ENCODE peak calls at places on chromosomes 1 and 21, in six cellular contexts. Q, I, L, E, G and P are unnamed samples.
A peak's percentile ranks its signal among the peaks of the same experiment; 100 is the strongest.

GRCh38 chr1:81800741-81801031 is at the start of gene ADGRL2:
- DNase-seq in Q (no peak), I (no peak), L (no peak), E (no peak), G (no peak), P (peak; percentile 73)

GRCh38 chr1:172638885-172639831 is 19.7 kb upstream of the FASLG start:
- DNase-seq in Q (no peak), I (peak; percentile 76), L (peak; percentile 53), E (peak; percentile 99), G (peak; percentile 72), P (no peak)

GRCh38 chr21:17416139-17416538 is 96.7 kb upstream of the CXADR start:
- DNase-seq in Q (no peak), I (no peak), L (peak; percentile 80), E (peak; percentile 84), G (no peak), P (no peak)

GRCh38 chr1:162732566-162733335 is 57.8 kb upstream of the HSD17B7 start:
- DNase-seq in Q (no peak), I (no peak), L (peak; percentile 63), E (no peak), G (no peak), P (no peak)

GRCh38 chr1:248752119-248752931 is 3.2 kb downstream of the LYPD8 start:
- DNase-seq in Q (peak; percentile 30), I (no peak), L (no peak), E (no peak), G (no peak), P (peak; percentile 42)

GRCh38 chr21:46150491-46151121 is 4.8 kb downstream of the FTCD start:
- DNase-seq in Q (no peak), I (no peak), L (no peak), E (no peak), G (no peak), P (peak; percentile 57)

GRCh38 chr1:108000620-108001105 is 35.7 kb upstream of the VAV3 start:
- DNase-seq in Q (no peak), I (no peak), L (peak; percentile 95), E (peak; percentile 24), G (peak; percentile 57), P (no peak)

GRCh38 chr1:3126756-3127718 is 58.0 kb downstream of the PRDM16 start:
- DNase-seq in Q (no peak), I (no peak), L (peak; percentile 0), E (no peak), G (no peak), P (no peak)

GRCh38 chr1:29518183-29518835 is 282.0 kb downstream of the PTPRU start:
- DNase-seq in Q (no peak), I (no peak), L (no peak), E (no peak), G (peak; percentile 26), P (peak; percentile 50)

DNA sequence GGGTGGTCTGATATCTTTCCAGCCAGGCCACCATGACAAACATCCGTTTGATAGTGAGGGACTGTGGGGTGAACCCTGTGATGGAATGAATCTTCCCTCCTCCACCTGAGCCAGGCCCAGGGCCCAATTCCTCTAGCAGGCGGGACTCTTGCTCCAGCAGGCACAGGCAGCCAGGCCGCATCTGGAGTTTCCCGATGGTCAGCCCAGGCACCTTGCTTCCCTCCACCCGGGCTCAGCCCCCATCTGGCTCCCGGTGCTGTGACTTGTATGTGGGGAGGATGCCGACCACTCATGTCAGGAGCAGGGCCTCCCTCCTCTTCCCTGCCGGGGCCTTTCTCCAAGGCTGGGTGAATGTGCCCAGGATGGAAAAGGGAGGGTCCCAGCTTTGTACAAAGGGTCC is 21.0 kb downstream of the KCNAB2 start:
- DNase-seq in Q (no peak), I (no peak), L (no peak), E (no peak), G (no peak), P (no peak)
- H3K27me3 ChIP-seq in Q (no peaks in the 10 kb centered on the region), I (no peaks in the 10 kb centered on the region), L (no peaks in the 10 kb centered on the region), E (peaks cover 10% of the 10 kb centered on the region), G (no peaks in the 10 kb centered on the region), P (no peaks in the 10 kb centered on the region)

GRCh38 chr1:10716840-10717239 is 79.6 kb downstream of the CASZ1 start:
- DNase-seq in Q (no peak), I (no peak), L (no peak), E (no peak), G (no peak), P (no peak)
- H3K4me3 ChIP-seq in Q (no peak overlapping the region), I (no peak overlapping the region), L (no peak overlapping the region), E (no peak overlapping the region), G (no peak overlapping the region), P (no peak overlapping the region)

GRCh38 chr21:29546071-29546470 is 247.3 kb downstream of the BACH1 start:
- DNase-seq in Q (no peak), I (no peak), L (no peak), E (peak; percentile 22), G (no peak), P (no peak)
- H3K27me3 ChIP-seq in Q (no peaks in the 10 kb centered on the region), I (no peaks in the 10 kb centered on the region), L (no peaks in the 10 kb centered on the region), E (no peaks in the 10 kb centered on the region), G (no peaks in the 10 kb centered on the region), P (no peaks in the 10 kb centered on the region)

GRCh38 chr1:21262282-21263051 is 27.8 kb downstream of the ECE1 start:
- DNase-seq in Q (peak; percentile 26), I (peak; percentile 75), L (peak; percentile 96), E (peak; percentile 95), G (peak; percentile 82), P (no peak)
- H3K4me3 ChIP-seq in Q (no peak overlapping the region), I (no peak overlapping the region), L (no peak overlapping the region), E (no peak overlapping the region), G (no peak overlapping the region), P (no peak overlapping the region)

DNA sequence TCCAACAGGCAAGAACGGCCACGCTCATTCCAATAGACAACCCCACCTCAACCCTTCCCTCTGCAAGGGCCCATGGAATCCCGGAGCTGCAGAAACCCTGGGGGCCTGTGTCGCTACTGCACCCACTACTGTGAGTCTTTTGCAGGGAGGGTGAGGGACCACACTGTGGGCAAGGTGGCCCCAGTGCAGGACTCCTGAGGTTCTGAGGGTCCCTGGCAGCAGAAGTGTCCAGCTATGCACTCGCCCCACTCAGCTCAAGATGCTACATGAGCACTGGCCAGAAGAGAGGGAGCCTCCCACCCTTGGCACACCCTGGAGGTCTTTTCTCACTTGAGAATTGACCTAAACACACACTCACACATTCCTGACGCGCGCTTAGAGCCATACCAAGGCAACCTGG is 2.1 kb upstream of the PAX7 start:
- DNase-seq in Q (no peak), I (no peak), L (no peak), E (no peak), G (no peak), P (no peak)
- H3K27me3 ChIP-seq in Q (peaks cover 82% of the 10 kb centered on the region), I (peaks cover 43% of the 10 kb centered on the region), L (peaks cover 26% of the 10 kb centered on the region), E (peaks cover 55% of the 10 kb centered on the region), G (peaks cover 79% of the 10 kb centered on the region), P (peaks cover 100% of the 10 kb centered on the region)

GRCh38 chr1:154352245-154352580 is 26.9 kb downstream of the ATP8B2 start:
- DNase-seq in Q (no peak), I (no peak), L (no peak), E (no peak), G (no peak), P (no peak)

GRCh38 chr1:154353966-154354365 is 28.6 kb downstream of the ATP8B2 start:
- DNase-seq in Q (no peak), I (no peak), L (no peak), E (no peak), G (no peak), P (no peak)

GRCh38 chr1:154351363-154352068 is 26.2 kb downstream of the ATP8B2 start:
- DNase-seq in Q (no peak), I (no peak), L (no peak), E (no peak), G (no peak), P (no peak)

GRCh38 chr1:154352581-154353459 is 27.5 kb downstream of the ATP8B2 start:
- DNase-seq in Q (peak; percentile 64), I (no peak), L (peak; percentile 65), E (peak; percentile 31), G (peak; percentile 58), P (peak; percentile 83)

GRCh38 chr1:154353460-154353904 is 28.2 kb downstream of the ATP8B2 start:
- DNase-seq in Q (no peak), I (no peak), L (peak; percentile 63), E (peak; percentile 54), G (no peak), P (no peak)
- H3K4me3 ChIP-seq in Q (peak overlapping the region; percentile 29), I (peak overlapping the region; percentile 37), L (peak overlapping the region; percentile 4), E (no peak overlapping the region), G (no peak overlapping the region), P (peak overlapping the region; percentile 45)

DNA sequence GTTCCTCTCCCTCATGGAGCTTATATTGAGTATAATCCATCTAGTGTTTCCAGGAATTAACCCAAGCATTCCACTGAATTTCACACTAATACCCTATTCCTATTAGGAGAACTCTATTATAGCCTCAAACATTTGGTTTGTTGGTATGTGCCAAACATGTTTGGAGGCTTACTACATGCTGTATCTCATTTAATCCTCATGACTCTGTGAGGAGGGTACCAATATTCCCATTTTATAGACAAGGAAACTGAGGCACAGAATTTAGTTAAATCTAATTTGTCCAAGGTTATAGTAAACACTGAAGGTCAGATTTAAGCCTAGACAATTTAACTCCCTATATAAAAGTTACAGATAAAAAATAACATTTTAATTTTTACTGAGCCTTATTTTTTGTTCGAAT is 9.1 kb downstream of the FLVCR1 start:
- DNase-seq in Q (no peak), I (no peak), L (no peak), E (no peak), G (no peak), P (no peak)
- H3K27me3 ChIP-seq in Q (no peaks in the 10 kb centered on the region), I (no peaks in the 10 kb centered on the region), L (no peaks in the 10 kb centered on the region), E (no peaks in the 10 kb centered on the region), G (no peaks in the 10 kb centered on the region), P (no peaks in the 10 kb centered on the region)

DNA sequence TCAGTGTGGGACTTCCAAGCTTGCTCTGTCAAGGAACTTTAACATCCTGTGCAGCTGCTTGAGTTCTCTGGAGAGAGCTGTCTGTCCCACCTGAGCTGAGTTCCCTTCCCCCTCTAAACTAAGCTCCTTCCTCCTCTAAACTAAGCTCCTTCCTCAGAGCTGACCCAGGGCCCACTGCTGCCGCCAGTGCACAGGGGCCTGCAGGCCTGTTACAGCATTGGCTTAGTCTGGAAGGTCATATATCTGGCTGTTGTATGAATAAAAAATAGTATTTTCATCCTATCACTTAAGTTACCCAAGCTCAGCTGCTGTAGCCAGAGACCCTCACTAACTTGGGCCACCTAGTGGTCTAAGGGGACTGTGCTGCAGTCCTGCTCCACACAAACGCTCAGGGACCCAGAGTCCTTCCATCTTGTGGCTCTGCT is 71.1 kb upstream of the GCLM start:
- DNase-seq in Q (peak; percentile 31), I (no peak), L (no peak), E (no peak), G (no peak), P (no peak)
- H3K4me3 ChIP-seq in Q (no peak overlapping the region), I (no peak overlapping the region), L (no peak overlapping the region), E (no peak overlapping the region), G (no peak overlapping the region), P (no peak overlapping the region)